ENCODE peak calls at places on chromosomes 7 and 10, in seven cellular contexts. R, L, C, S, N, K and M are unnamed samples. For H3K4me1, the result is how much of the 10 kb centered on the place peaks cover.

GRCh38 chr10:29970012-29970396 is 89.4 kb downstream of the JCAD start:
- DNase-seq in L (no peak), S (no peak), R (no peak), C (no peak), K (no peak), N (no peak), M (no peak)

GRCh38 chr10:132946311-132946710 is 3.9 kb upstream of the CFAP46 start:
- DNase-seq in K (no peak), C (no peak), R (no peak), S (no peak), N (no peak), L (no peak), M (no peak)

GRCh38 chr10:104339469-104340098 is 1.3 kb upstream of the ITPRIP start:
- DNase-seq in L (peak), K (no peak), S (peak), N (peak), C (no peak), R (peak), M (peak)

GRCh38 chr7:143890558-143890957 is 11.4 kb downstream of the TCAF1 start:
- DNase-seq in C (no peak), R (no peak), S (no peak), N (no peak), K (no peak), L (no peak), M (no peak)

GRCh38 chr10:8193546-8193945 is 139.1 kb downstream of the GATA3 start:
- DNase-seq in N (no peak), K (no peak), C (no peak), S (no peak), L (no peak), R (no peak), M (no peak)

GRCh38 chr7:87624628-87625027 is 3.6 kb upstream of the RUNDC3B start:
- DNase-seq in L (no peak), C (no peak), K (no peak), N (no peak), R (no peak), S (no peak), M (no peak)

GRCh38 chr10:123379156-123379555 is 225.0 kb downstream of the BUB3 start:
- DNase-seq in N (no peak), C (no peak), K (no peak), R (no peak), L (no peak), S (no peak), M (no peak)

GRCh38 chr7:138918756-138919155 is 62.4 kb downstream of the KIAA1549 start:
- DNase-seq in C (no peak), L (no peak), K (no peak), S (no peak), N (no peak), R (no peak), M (no peak)

GRCh38 chr10:102596506-102596971 is 47.7 kb upstream of the TRIM8 start:
- DNase-seq in L (peak), S (peak), N (peak), C (no peak), R (peak), K (no peak), M (no peak)

GRCh38 chr7:30850426-30850825 is 61.2 kb upstream of the AQP1 start:
- DNase-seq in N (no peak), K (no peak), L (no peak), R (no peak), S (no peak), C (no peak), M (no peak)

GRCh38 chr7:12322287-12322902 is 81.3 kb downstream of the VWDE start:
- DNase-seq in C (no peak), L (no peak), S (peak), K (no peak), N (peak), R (no peak), M (no peak)

GRCh38 chr7:155278921-155279320 is 18.8 kb upstream of the INSIG1 start:
- DNase-seq in R (no peak), C (no peak), N (no peak), K (no peak), S (no peak), L (no peak), M (peak)

GRCh38 chr7:101441890-101442289 is 79.2 kb downstream of the COL26A1 start:
- DNase-seq in S (no peak), L (no peak), C (no peak), K (no peak), N (no peak), R (no peak), M (no peak)

GRCh38 chr10:112634096-112634830 is 187.2 kb downstream of the VTI1A start:
- DNase-seq in K (no peak), C (no peak), N (peak), L (no peak), R (no peak), S (no peak), M (no peak)

GRCh38 chr7:46559194-46559576 is 638.1 kb upstream of the IGFBP3 start:
- DNase-seq in K (no peak), C (no peak), N (peak), L (no peak), R (no peak), S (peak), M (no peak)

GRCh38 chr7:158257516-158258410 is 329.9 kb downstream of the PTPRN2 start:
- DNase-seq in R (peak), L (no peak), S (no peak), C (no peak), N (no peak), K (no peak), M (no peak)

GRCh38 chr10:53023411-53023810 is 250.8 kb upstream of the MBL2 start:
- DNase-seq in L (no peak), N (no peak), R (no peak), C (no peak), K (no peak), S (no peak), M (no peak)

GRCh38 chr10:121069061-121069850 is 218.1 kb downstream of the WDR11 start:
- DNase-seq in R (no peak), C (no peak), L (no peak), N (no peak), S (peak), K (no peak), M (no peak)

GRCh38 chr10:1172256-1172975 is 116.2 kb downstream of the WDR37 start:
- DNase-seq in S (no peak), R (peak), C (no peak), N (no peak), K (peak), L (no peak), M (no peak)

GRCh38 chr7:120743128-120743527 is 114.8 kb downstream of the TSPAN12 start:
- DNase-seq in K (no peak), S (peak), C (no peak), L (no peak), N (no peak), R (no peak), M (no peak)

GRCh38 chr7:36262286-36262685 is 109.2 kb downstream of the EEPD1 start:
- DNase-seq in N (no peak), L (no peak), R (no peak), C (no peak), S (no peak), K (no peak), M (no peak)

GRCh38 chr10:116594525-116595035 is 3.8 kb downstream of the PNLIPRP1 start:
- DNase-seq in R (no peak), C (no peak), S (no peak), K (no peak), L (no peak), N (no peak), M (no peak)
- TF ChIP-seq POLR2A in R (no peak), C (no peak), S (no peak), K (no peak), L (no peak), N (no peak), M (no peak)

GRCh38 chr7:55108401-55108800 is 89.6 kb downstream of the EGFR start:
- DNase-seq in C (no peak), S (no peak), K (no peak), R (no peak), L (no peak), N (no peak), M (no peak)

GRCh38 chr7:55109384-55110167 is 90.8 kb downstream of the EGFR start:
- DNase-seq in K (no peak), C (no peak), S (peak), L (no peak), R (no peak), N (peak), M (no peak)

GRCh38 chr7:55105952-55106351 is 87.1 kb downstream of the EGFR start:
- DNase-seq in C (no peak), N (no peak), S (no peak), K (no peak), L (no peak), R (no peak), M (no peak)

GRCh38 chr7:55108818-55109217 is 90.0 kb downstream of the EGFR start:
- DNase-seq in R (no peak), S (no peak), N (no peak), C (no peak), K (no peak), L (no peak), M (no peak)

DNA sequence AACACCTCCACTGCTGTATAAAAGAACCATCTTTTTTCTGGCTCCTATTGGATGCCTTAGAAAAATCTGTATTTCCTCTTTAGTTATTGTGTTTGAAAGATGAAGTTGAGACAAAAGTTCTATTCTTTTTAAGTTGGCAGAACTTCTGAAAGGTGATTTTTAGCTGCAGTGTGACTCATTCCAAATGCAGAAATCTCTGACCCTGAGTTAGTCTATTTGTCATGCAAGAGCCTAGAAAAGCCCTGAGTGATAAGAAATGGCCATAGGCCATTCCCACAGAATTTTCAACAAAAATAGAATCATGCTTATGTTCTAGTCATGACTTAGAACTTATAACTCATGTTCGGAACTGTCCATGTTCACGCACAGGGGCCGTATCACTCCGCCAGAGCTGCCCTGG is 89.1 kb downstream of the EGFR start:
- DNase-seq in K (no peak), R (no peak), L (no peak), N (peak), S (no peak), C (no peak), M (no peak)
- H3K4me1 ChIP-seq in K (under half), R (under half), L (under half), N (under half), S (half or more), C (under half), M (under half)

GRCh38 chr10:89963446-89964102 is 262.2 kb downstream of the KIF20B start:
- DNase-seq in K (no peak), R (no peak), S (no peak), N (no peak), C (no peak), L (no peak), M (no peak)

DNA sequence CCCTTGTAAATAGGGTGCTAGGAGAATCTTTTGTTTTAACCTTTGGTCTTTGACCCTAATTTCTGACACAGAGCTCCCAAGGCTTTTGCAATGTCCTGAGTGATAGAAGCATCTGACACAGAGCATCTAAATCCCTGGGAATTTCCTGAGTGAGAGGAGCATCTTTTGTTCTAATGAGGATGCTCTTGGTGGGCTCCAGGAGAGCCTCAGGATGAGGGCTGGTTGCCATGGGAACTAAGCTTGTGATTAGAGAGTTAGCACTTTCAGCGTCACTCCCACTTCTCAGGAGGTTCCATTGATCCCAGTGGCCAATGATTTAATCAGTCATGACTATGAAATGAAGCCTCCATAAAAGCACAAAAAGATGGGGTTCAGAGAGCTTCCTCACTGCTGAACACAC is 264.8 kb downstream of the KIF20B start:
- DNase-seq in S (no peak), C (no peak), N (no peak), R (no peak), K (no peak), L (no peak), M (no peak)
- TF ChIP-seq POLR2A in S (no peak), C (no peak), N (no peak), R (no peak), K (no peak), L (no peak), M (no peak)

DNA sequence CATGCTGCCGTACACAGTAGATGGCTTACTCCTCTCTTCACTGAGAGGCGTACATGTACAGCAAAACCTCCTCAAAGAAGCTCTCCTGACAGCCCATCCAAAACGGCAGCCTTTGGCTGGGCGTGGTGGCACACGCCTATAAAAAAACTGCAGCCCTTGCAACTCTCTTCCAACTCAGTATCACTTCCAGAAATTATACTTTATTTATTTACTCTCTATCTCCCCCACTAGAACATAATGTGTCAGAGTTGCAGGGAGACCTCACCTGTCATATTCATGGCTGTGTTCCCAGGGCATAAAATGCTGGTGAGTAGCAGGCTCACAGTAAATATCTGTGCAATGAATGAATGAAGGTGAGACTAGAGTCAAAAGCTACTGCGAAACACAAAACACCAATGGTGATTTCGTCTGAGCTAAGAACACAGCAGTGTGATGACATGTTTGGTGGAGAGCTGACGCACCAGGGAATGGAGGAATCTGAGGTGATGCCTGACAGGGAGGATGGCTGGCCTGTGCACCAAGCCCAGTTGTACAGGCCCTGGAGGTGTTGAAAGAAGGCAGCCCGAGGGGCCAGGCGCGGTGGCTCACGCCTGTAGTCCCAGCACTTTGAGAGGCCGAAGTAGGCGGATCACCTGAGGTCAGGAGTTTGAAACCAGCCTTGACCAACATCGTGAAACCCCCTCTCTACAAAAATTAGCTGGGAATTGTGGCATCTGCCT is 55.3 kb downstream of the COBL start:
- DNase-seq in C (peak), S (no peak), N (no peak), L (no peak), K (no peak), R (no peak), M (no peak)
- H3K4me1 ChIP-seq in C (under half), S (under half), N (under half), L (under half), K (under half), R (under half), M (under half)

DNA sequence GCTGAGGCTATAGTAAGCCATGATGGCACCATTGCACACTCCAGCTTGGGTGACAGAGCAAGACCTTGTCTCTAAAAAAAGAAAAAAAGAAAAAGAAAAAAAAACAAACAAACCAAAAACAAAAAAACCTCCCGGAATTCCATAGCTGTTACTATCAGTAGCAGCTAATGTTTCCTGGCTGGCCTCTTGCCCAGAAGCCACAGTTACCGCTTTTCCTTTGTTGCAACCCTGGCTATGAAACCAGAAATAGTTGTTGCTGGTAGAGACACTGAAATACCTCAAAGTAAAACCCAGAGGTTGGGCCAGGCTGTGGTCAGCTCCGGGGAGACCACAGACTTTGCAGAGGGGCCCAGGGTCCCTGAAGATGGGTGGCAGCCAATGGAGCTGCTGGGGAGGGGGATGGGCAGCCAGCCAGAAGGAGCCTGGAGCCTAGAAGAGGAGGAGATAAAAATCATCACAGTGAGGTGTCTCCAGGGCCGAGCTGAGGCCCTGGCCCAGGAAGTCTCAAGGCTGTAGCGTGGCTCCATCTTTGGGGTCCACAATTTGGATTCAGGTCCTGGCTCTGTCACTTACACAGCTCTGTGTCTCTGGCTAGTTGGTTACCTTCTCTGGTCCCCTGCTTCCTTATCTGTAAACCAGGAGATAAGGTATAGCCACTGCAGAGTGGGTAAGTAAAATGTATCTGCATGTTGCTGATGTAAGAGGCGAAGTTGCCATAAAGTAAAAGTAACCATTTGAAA is 3.4 kb upstream of the CHST12 start:
- DNase-seq in R (peak), L (peak), S (peak), N (peak), K (peak), C (peak), M (peak)
- TF ChIP-seq POLR2A in R (no peak), L (no peak), S (no peak), N (no peak), K (no peak), C (no peak), M (no peak)

DNA sequence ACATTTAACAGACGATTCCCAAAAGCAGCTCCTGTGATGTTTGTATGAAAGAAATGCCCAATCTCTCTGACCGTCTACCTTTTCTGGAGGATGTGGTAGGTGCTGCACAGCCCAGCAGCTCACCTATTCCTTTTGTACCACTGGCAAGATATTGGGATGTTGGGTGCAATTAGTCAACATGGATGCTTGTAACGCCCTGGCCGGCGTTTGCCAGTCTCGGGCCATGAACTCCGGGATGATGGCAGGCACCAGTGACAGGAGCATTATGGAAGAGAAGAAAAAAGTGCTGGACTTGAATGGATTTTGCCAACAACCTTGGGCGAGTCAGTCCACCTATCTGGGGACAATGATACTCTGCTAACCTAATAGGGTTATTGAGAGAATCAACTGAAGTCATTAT is 69.0 kb upstream of the ZNF438 start:
- DNase-seq in K (no peak), L (no peak), N (no peak), C (no peak), S (no peak), R (no peak), M (no peak)
- H3K4me1 ChIP-seq in K (under half), L (under half), N (under half), C (under half), S (under half), R (under half), M (under half)

DNA sequence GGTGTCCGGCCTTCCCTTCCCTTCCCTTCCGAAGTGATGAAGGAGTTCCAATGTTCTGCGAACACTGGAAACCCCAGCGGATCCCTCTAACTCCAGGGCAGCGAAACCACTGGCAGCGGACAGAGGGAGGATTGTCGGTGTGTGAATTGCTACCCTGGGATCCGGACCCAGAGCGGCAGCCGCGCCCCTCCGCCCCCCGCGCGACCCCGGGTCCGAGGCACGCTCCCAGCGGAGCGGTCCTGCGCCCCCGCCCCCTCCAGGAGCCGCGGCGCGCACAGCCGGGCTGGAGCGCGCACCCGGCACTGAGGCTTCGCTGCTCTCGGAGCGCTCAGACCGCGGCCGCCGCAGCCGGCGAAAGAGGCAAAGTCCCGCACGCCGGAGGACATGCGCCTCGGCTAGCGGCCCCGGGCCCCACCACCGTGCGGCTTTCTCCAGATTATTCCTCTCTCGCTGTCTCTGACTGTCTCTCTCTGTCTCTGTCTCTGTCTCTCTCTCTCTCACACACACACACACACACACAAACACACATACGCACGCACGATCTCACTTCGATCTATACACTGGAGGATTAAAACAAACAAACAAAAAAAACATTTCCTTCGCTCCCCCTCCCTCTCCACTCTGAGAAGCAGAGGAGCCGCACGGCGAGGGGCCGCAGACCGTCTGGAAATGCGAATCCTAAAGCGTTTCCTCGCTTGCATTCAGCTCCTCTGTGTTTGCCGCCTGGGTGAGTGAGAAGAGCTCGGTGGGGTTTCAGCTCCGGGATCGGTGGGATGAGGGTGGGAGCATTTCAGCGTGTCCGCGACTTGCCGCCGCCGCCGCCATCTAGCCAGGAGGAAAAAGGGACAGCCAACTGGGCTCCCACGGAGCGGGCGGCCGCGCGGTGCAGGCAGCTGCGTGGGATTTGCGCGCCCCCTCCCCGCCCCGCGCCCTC is at the start of gene PTPRZ1:
- DNase-seq in L (no peak), N (peak), K (peak), C (no peak), S (no peak), R (no peak), M (no peak)
- TF ChIP-seq POLR2A in L (no peak), N (no peak), K (no peak), C (no peak), S (no peak), R (no peak), M (no peak)

DNA sequence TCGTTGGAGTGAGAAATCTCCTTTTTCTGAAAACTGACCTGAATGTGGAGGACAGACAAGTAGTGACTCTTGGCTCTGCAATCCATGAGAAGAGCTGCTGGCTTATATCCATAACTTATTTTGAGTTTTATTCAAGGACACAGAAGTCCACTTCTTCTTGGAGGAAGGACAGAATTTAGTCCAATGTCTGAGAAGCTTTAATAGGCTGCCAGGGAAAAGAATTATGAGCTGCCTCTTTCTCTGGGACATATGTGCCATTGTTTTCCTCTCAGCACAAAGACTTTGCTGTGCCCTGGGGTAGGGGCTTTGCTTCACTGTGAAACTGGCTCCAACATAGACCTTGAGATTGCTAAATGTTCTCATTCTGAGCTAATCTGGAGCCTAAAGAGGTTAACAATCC is 20.5 kb upstream of the AOC1 start:
- DNase-seq in N (no peak), K (no peak), R (no peak), C (no peak), L (no peak), S (no peak), M (no peak)
- H3K4me1 ChIP-seq in N (under half), K (under half), R (under half), C (under half), L (under half), S (under half), M (under half)